ENCODE peak calls at places on chromosome 6, in four cellular contexts. R is Peyer's patch, L is GM23338, N is ascending aorta. P is an unnamed sample.

GRCh38 chr6:74282143-74282689 is 586.2 kb downstream of the CD109 start:
- DNase-seq in L (no peak), R (no peak), N (no peak), P (no peak)

GRCh38 chr6:134074151-134074712 is 21.8 kb upstream of the SLC2A12 start:
- DNase-seq in L (peak), N (no peak), R (no peak), P (no peak)

GRCh38 chr6:31083742-31084354 is 28.5 kb downstream of the C6orf15 start:
- DNase-seq in L (peak), N (no peak), R (peak), P (no peak)

GRCh38 chr6:48087448-48087847 is 23.5 kb downstream of the PTCHD4 start:
- DNase-seq in N (no peak), L (peak), R (no peak), P (no peak)

GRCh38 chr6:167105060-167105459 is 17.8 kb upstream of the CCR6 start:
- DNase-seq in R (peak), N (no peak), L (no peak), P (no peak)

GRCh38 chr6:77812304-77812703 is 159.5 kb downstream of the MEI4 start:
- DNase-seq in N (no peak), L (no peak), R (no peak), P (no peak)

GRCh38 chr6:45185403-45186251 is 142.5 kb upstream of the RUNX2 start:
- DNase-seq in N (no peak), R (no peak), L (no peak), P (no peak)

GRCh38 chr6:113995632-113996031 is 24.7 kb upstream of the HDAC2 start:
- DNase-seq in R (no peak), N (peak), L (peak), P (peak)

GRCh38 chr6:35568967-35569606 is 56.4 kb upstream of the TULP1 start:
- DNase-seq in R (peak), N (no peak), L (peak), P (no peak)

GRCh38 chr6:166402582-166403277 is 20.0 kb upstream of the MPC1 start:
- DNase-seq in R (no peak), N (no peak), L (no peak), P (no peak)

GRCh38 chr6:7112741-7113313 is 5.1 kb downstream of the RREB1 start:
- DNase-seq in R (peak), N (no peak), L (no peak), P (no peak)

GRCh38 chr6:56406276-56407269 is 159.2 kb upstream of the COL21A1 start:
- DNase-seq in N (no peak), R (no peak), L (no peak), P (no peak)

GRCh38 chr6:138814179-138814834 is 18.4 kb downstream of the ECT2L start:
- DNase-seq in N (no peak), L (no peak), R (no peak), P (no peak)

GRCh38 chr6:4021862-4022715 is 56.8 kb downstream of the FAM217A start:
- DNase-seq in N (no peak), L (no peak), R (no peak), P (no peak)

GRCh38 chr6:34148864-34149810 is 3.2 kb upstream of the GRM4 start:
- DNase-seq in N (peak), L (no peak), R (peak), P (no peak)

GRCh38 chr6:3458706-3459421 is 2.0 kb upstream of the SLC22A23 start:
- DNase-seq in R (no peak), L (peak), N (no peak), P (no peak)

GRCh38 chr6:41733707-41734665 is 1.4 kb downstream of the TFEB start:
- DNase-seq in L (peak), N (peak), R (peak), P (no peak)

GRCh38 chr6:87697581-87698552 is 4.2 kb downstream of the AKIRIN2 start:
- DNase-seq in N (no peak), L (no peak), R (no peak), P (no peak)

GRCh38 chr6:90955246-90955645 is 368.4 kb upstream of the MAP3K7 start:
- DNase-seq in R (no peak), N (no peak), L (peak), P (no peak)

GRCh38 chr6:143652840-143653239 is 24.9 kb upstream of the PHACTR2 start:
- DNase-seq in L (no peak), R (peak), N (no peak), P (no peak)

GRCh38 chr6:43120938-43121913 is 45.1 kb downstream of the PTK7 start:
- DNase-seq in L (no peak), N (peak), R (peak), P (peak)
- TF ChIP-seq CTCF in L (no peak), N (no peak), R (no peak), P (peak)

GRCh38 chr6:29617782-29618557 is 15.0 kb downstream of the GABBR1 start:
- DNase-seq in R (no peak), N (no peak), L (peak), P (no peak)
- TF ChIP-seq CTCF in R (no peak), N (no peak), L (peak), P (peak)

DNA sequence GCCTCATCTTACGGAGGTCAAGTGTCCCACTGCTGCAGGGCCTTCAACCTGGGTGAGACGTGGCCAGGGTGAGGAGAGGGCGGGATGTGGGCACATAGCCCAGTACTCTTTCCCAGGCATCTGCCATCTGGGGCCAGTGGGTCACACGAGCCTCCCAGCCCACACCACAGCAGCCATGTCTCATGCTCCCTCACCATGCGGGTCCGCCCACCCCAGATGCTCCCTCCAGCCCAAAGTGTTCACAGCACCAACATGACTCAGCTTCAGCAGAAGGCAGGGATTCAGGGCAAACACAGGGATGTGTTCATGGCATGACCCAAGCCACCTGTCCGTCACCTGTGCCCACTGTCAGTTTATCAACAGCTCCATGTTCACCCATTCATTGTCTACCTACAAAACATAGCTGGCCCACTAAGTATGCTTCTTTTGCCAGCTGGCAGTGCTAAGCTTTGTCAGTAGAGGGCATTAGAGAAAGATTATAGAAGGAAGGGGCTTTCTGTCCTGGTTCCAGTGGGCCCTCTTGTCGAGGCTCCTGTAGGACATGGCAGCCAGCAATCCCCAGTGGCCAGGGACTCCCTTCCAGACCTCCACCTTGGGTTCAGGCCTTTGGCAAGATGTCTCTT is 109.2 kb downstream of the FOXF2 start:
- DNase-seq in R (no peak), N (no peak), L (peak), P (no peak)
- TF ChIP-seq CTCF in R (no peak), N (no peak), L (peak), P (no peak)

DNA sequence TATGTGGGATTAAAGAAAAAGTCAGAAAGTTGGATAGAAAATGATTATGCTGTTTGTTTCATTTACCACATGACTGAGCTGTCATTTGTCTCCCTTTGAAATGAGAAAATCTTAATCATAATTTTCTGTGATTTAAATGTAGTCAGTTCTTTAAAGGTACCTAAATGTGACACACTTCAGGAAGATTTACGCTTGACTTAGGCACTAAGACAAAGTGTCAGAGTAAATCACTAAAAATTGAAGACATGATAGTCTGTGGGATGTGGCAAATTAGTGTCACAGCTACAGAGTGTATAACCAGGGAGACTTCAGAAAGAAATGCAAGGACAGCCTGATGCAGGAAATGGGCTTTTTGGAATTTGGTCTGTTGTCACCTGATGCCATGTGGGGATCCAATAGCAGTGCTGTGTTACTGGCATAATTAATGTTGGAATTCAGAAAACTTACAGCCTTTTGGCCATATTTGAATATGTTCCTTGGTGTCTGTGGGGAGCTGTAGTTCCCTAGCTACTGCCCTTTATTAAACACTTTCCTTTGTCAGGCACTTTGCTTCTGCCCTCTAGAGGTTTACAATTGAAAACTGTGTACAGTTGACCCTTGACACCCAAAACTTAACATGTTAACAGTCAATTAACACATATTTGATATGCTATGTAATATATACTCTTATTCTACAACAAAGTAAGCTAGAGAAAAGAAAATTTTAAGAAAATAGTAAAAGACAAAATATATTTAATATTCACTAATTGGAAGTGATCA is 493.8 kb downstream of the UTRN start:
- DNase-seq in L (peak), R (no peak), N (no peak), P (no peak)
- TF ChIP-seq CTCF in L (peak), R (peak), N (no peak), P (no peak)

GRCh38 chr6:108622601-108623335 is 62.1 kb downstream of the FOXO3 start:
- DNase-seq in L (no peak), N (peak), R (peak), P (peak)
- TF ChIP-seq CTCF in L (no peak), N (no peak), R (no peak), P (no peak)

DNA sequence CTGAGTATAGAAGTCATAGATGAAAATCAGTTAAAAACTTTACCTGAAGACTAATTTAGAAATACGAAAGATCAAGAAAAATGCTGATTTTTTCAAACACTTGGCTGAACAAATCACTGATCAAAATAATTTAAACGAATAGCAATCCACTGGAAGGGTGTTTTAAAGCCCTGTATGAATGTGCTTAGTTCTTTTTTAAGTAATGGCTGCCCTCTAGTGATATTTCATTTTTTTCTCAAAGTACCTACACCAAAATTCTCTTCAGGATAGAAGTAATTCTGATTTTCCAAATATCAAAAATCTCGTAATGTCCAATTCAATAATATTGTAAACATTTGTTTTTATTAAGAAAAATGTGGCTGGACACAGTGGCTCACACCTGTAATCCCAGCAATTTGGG is 32.5 kb downstream of the AKAP7 start:
- DNase-seq in N (no peak), L (no peak), R (no peak), P (no peak)
- TF ChIP-seq CTCF in N (no peak), L (peak), R (no peak), P (no peak)

GRCh38 chr6:136792066-136792944 is at the start of gene MAP3K5:
- DNase-seq in L (peak), N (peak), R (peak), P (no peak)
- TF ChIP-seq CTCF in L (no peak), N (peak), R (peak), P (peak)

GRCh38 chr6:161292145-161292544 is 18.3 kb upstream of the AGPAT4 start:
- DNase-seq in L (peak), R (no peak), N (no peak), P (no peak)

GRCh38 chr6:161295784-161296183 is 21.9 kb upstream of the AGPAT4 start:
- DNase-seq in L (no peak), R (no peak), N (no peak), P (no peak)

GRCh38 chr6:161292650-161293281 is 18.9 kb upstream of the AGPAT4 start:
- DNase-seq in R (no peak), L (no peak), N (no peak), P (no peak)
- TF ChIP-seq CTCF in R (no peak), L (no peak), N (no peak), P (no peak)

P was measured in kidney epithelial cell.